ENCODE peak calls at places on chromosomes 16 and 17, in ten cellular contexts. One of them, this sample, is unnamed.

GRCh38 chr17:78391051-78391431 is 12.6 kb downstream of the PGS1 start:
- DNase-seq in fibroblast of mammary gland: no peak
- DNase-seq in left ventricle myocardium superior: peak
- DNase-seq in EH: no peak
- DNase-seq in RWPE2: no peak
- DNase-seq in ACHN: no peak
- DNase-seq in left cardiac atrium: no peak
- DNase-seq in kidney tubule cell: no peak
- DNase-seq in stimulated activated CD4-positive, alpha-beta T cell treated with anti-CD3 and anti-CD28 coated beads, Interleukin-12 subunit alpha, Interleukin-12 subunit beta, amount 100 ng/mL, for 24 hours: no peak
- DNase-seq in RWPE1: no peak
- DNase-seq in this sample: no peak

GRCh38 chr16:55465077-55465896 is 13.7 kb upstream of the MMP2 start:
- DNase-seq in fibroblast of mammary gland: peak
- DNase-seq in left ventricle myocardium superior: peak
- DNase-seq in EH: peak
- DNase-seq in RWPE2: no peak
- DNase-seq in ACHN: peak
- DNase-seq in left cardiac atrium: peak
- DNase-seq in kidney tubule cell: peak
- DNase-seq in stimulated activated CD4-positive, alpha-beta T cell treated with anti-CD3 and anti-CD28 coated beads, Interleukin-12 subunit alpha, Interleukin-12 subunit beta, amount 100 ng/mL, for 24 hours: peak
- DNase-seq in RWPE1: peak
- DNase-seq in this sample: peak

GRCh38 chr16:28012031-28012445 is 51.5 kb downstream of the GSG1L start:
- DNase-seq in fibroblast of mammary gland: peak
- DNase-seq in left ventricle myocardium superior: no peak
- DNase-seq in EH: no peak
- DNase-seq in RWPE2: no peak
- DNase-seq in ACHN: no peak
- DNase-seq in left cardiac atrium: no peak
- DNase-seq in kidney tubule cell: no peak
- DNase-seq in stimulated activated CD4-positive, alpha-beta T cell treated with anti-CD3 and anti-CD28 coated beads, Interleukin-12 subunit alpha, Interleukin-12 subunit beta, amount 100 ng/mL, for 24 hours: no peak
- DNase-seq in RWPE1: no peak
- DNase-seq in this sample: peak

GRCh38 chr17:27586203-27586701 is 44.7 kb upstream of the LGALS9 start:
- DNase-seq in fibroblast of mammary gland: peak
- DNase-seq in left ventricle myocardium superior: no peak
- DNase-seq in EH: peak
- DNase-seq in RWPE2: no peak
- DNase-seq in ACHN: no peak
- DNase-seq in left cardiac atrium: no peak
- DNase-seq in kidney tubule cell: peak
- DNase-seq in stimulated activated CD4-positive, alpha-beta T cell treated with anti-CD3 and anti-CD28 coated beads, Interleukin-12 subunit alpha, Interleukin-12 subunit beta, amount 100 ng/mL, for 24 hours: no peak
- DNase-seq in RWPE1: no peak
- DNase-seq in this sample: peak

GRCh38 chr17:1022278-1023024 is 25.5 kb downstream of the TIMM22 start:
- DNase-seq in fibroblast of mammary gland: no peak
- DNase-seq in left ventricle myocardium superior: peak
- DNase-seq in EH: no peak
- DNase-seq in RWPE2: no peak
- DNase-seq in ACHN: no peak
- DNase-seq in left cardiac atrium: peak
- DNase-seq in kidney tubule cell: no peak
- DNase-seq in stimulated activated CD4-positive, alpha-beta T cell treated with anti-CD3 and anti-CD28 coated beads, Interleukin-12 subunit alpha, Interleukin-12 subunit beta, amount 100 ng/mL, for 24 hours: no peak
- DNase-seq in RWPE1: no peak
- DNase-seq in this sample: no peak

GRCh38 chr17:62892870-62893338 is 73.1 kb upstream of the TANC2 start:
- DNase-seq in fibroblast of mammary gland: peak
- DNase-seq in left ventricle myocardium superior: no peak
- DNase-seq in EH: peak
- DNase-seq in RWPE2: peak
- DNase-seq in ACHN: peak
- DNase-seq in left cardiac atrium: peak
- DNase-seq in kidney tubule cell: peak
- DNase-seq in stimulated activated CD4-positive, alpha-beta T cell treated with anti-CD3 and anti-CD28 coated beads, Interleukin-12 subunit alpha, Interleukin-12 subunit beta, amount 100 ng/mL, for 24 hours: no peak
- DNase-seq in RWPE1: peak
- DNase-seq in this sample: peak

GRCh38 chr17:67385122-67385988 is 8.3 kb downstream of the PITPNC1 start:
- DNase-seq in fibroblast of mammary gland: no peak
- DNase-seq in left ventricle myocardium superior: no peak
- DNase-seq in EH: no peak
- DNase-seq in RWPE2: no peak
- DNase-seq in ACHN: no peak
- DNase-seq in left cardiac atrium: no peak
- DNase-seq in kidney tubule cell: no peak
- DNase-seq in stimulated activated CD4-positive, alpha-beta T cell treated with anti-CD3 and anti-CD28 coated beads, Interleukin-12 subunit alpha, Interleukin-12 subunit beta, amount 100 ng/mL, for 24 hours: no peak
- DNase-seq in RWPE1: no peak
- DNase-seq in this sample: no peak

GRCh38 chr16:78641463-78641862 is 542.0 kb downstream of the WWOX start:
- DNase-seq in fibroblast of mammary gland: no peak
- DNase-seq in left ventricle myocardium superior: no peak
- DNase-seq in EH: no peak
- DNase-seq in RWPE2: no peak
- DNase-seq in ACHN: no peak
- DNase-seq in left cardiac atrium: no peak
- DNase-seq in kidney tubule cell: no peak
- DNase-seq in stimulated activated CD4-positive, alpha-beta T cell treated with anti-CD3 and anti-CD28 coated beads, Interleukin-12 subunit alpha, Interleukin-12 subunit beta, amount 100 ng/mL, for 24 hours: no peak
- DNase-seq in RWPE1: no peak
- DNase-seq in this sample: no peak

GRCh38 chr16:19601083-19601976 is 45.8 kb downstream of the VPS35L start:
- DNase-seq in fibroblast of mammary gland: peak
- DNase-seq in left ventricle myocardium superior: no peak
- DNase-seq in EH: peak
- DNase-seq in RWPE2: no peak
- DNase-seq in ACHN: peak
- DNase-seq in left cardiac atrium: no peak
- DNase-seq in kidney tubule cell: peak
- DNase-seq in stimulated activated CD4-positive, alpha-beta T cell treated with anti-CD3 and anti-CD28 coated beads, Interleukin-12 subunit alpha, Interleukin-12 subunit beta, amount 100 ng/mL, for 24 hours: no peak
- DNase-seq in RWPE1: peak
- DNase-seq in this sample: peak

GRCh38 chr16:64311241-64311640 is 810.6 kb downstream of the CDH11 start:
- DNase-seq in fibroblast of mammary gland: peak
- DNase-seq in left ventricle myocardium superior: no peak
- DNase-seq in EH: peak
- DNase-seq in RWPE2: no peak
- DNase-seq in ACHN: peak
- DNase-seq in left cardiac atrium: no peak
- DNase-seq in kidney tubule cell: peak
- DNase-seq in stimulated activated CD4-positive, alpha-beta T cell treated with anti-CD3 and anti-CD28 coated beads, Interleukin-12 subunit alpha, Interleukin-12 subunit beta, amount 100 ng/mL, for 24 hours: no peak
- DNase-seq in RWPE1: no peak
- DNase-seq in this sample: peak

GRCh38 chr16:56862776-56863175 is 2.2 kb upstream of the SLC12A3 start:
- DNase-seq in fibroblast of mammary gland: no peak
- DNase-seq in left ventricle myocardium superior: no peak
- DNase-seq in EH: no peak
- DNase-seq in RWPE2: no peak
- DNase-seq in ACHN: no peak
- DNase-seq in left cardiac atrium: no peak
- DNase-seq in kidney tubule cell: no peak
- DNase-seq in stimulated activated CD4-positive, alpha-beta T cell treated with anti-CD3 and anti-CD28 coated beads, Interleukin-12 subunit alpha, Interleukin-12 subunit beta, amount 100 ng/mL, for 24 hours: no peak
- DNase-seq in RWPE1: no peak
- DNase-seq in this sample: no peak

GRCh38 chr16:66754819-66755218 is 3.4 kb upstream of the DYNC1LI2 start:
- DNase-seq in fibroblast of mammary gland: no peak
- DNase-seq in left ventricle myocardium superior: no peak
- DNase-seq in EH: no peak
- DNase-seq in RWPE2: no peak
- DNase-seq in ACHN: no peak
- DNase-seq in left cardiac atrium: no peak
- DNase-seq in kidney tubule cell: no peak
- DNase-seq in stimulated activated CD4-positive, alpha-beta T cell treated with anti-CD3 and anti-CD28 coated beads, Interleukin-12 subunit alpha, Interleukin-12 subunit beta, amount 100 ng/mL, for 24 hours: no peak
- DNase-seq in RWPE1: no peak
- DNase-seq in this sample: no peak

GRCh38 chr16:76668207-76668725 is 391.1 kb downstream of the CNTNAP4 start:
- DNase-seq in fibroblast of mammary gland: no peak
- DNase-seq in left ventricle myocardium superior: no peak
- DNase-seq in EH: no peak
- DNase-seq in RWPE2: no peak
- DNase-seq in ACHN: no peak
- DNase-seq in left cardiac atrium: no peak
- DNase-seq in kidney tubule cell: peak
- DNase-seq in stimulated activated CD4-positive, alpha-beta T cell treated with anti-CD3 and anti-CD28 coated beads, Interleukin-12 subunit alpha, Interleukin-12 subunit beta, amount 100 ng/mL, for 24 hours: no peak
- DNase-seq in RWPE1: no peak
- DNase-seq in this sample: no peak

GRCh38 chr16:22815863-22816262 is 1.9 kb downstream of the HS3ST2 start:
- DNase-seq in fibroblast of mammary gland: no peak
- DNase-seq in left ventricle myocardium superior: no peak
- DNase-seq in EH: no peak
- DNase-seq in RWPE2: no peak
- DNase-seq in ACHN: no peak
- DNase-seq in left cardiac atrium: no peak
- DNase-seq in kidney tubule cell: peak
- DNase-seq in stimulated activated CD4-positive, alpha-beta T cell treated with anti-CD3 and anti-CD28 coated beads, Interleukin-12 subunit alpha, Interleukin-12 subunit beta, amount 100 ng/mL, for 24 hours: no peak
- DNase-seq in RWPE1: no peak
- DNase-seq in this sample: no peak

GRCh38 chr16:17270111-17270510 is 200.6 kb downstream of the XYLT1 start:
- DNase-seq in fibroblast of mammary gland: no peak
- DNase-seq in left ventricle myocardium superior: no peak
- DNase-seq in EH: no peak
- DNase-seq in RWPE2: no peak
- DNase-seq in ACHN: no peak
- DNase-seq in left cardiac atrium: no peak
- DNase-seq in kidney tubule cell: no peak
- DNase-seq in stimulated activated CD4-positive, alpha-beta T cell treated with anti-CD3 and anti-CD28 coated beads, Interleukin-12 subunit alpha, Interleukin-12 subunit beta, amount 100 ng/mL, for 24 hours: no peak
- DNase-seq in RWPE1: no peak
- DNase-seq in this sample: no peak

GRCh38 chr17:31339906-31340661 is 18.7 kb upstream of the EVI2A start:
- DNase-seq in fibroblast of mammary gland: peak
- DNase-seq in left ventricle myocardium superior: no peak
- DNase-seq in EH: peak
- DNase-seq in RWPE2: no peak
- DNase-seq in ACHN: no peak
- DNase-seq in left cardiac atrium: no peak
- DNase-seq in kidney tubule cell: no peak
- DNase-seq in stimulated activated CD4-positive, alpha-beta T cell treated with anti-CD3 and anti-CD28 coated beads, Interleukin-12 subunit alpha, Interleukin-12 subunit beta, amount 100 ng/mL, for 24 hours: no peak
- DNase-seq in RWPE1: peak
- DNase-seq in this sample: peak

GRCh38 chr16:30028438-30029093 is 2.5 kb downstream of the TLCD3B start:
- DNase-seq in fibroblast of mammary gland: no peak
- DNase-seq in left ventricle myocardium superior: no peak
- DNase-seq in EH: peak
- DNase-seq in RWPE2: no peak
- DNase-seq in ACHN: peak
- DNase-seq in left cardiac atrium: no peak
- DNase-seq in kidney tubule cell: no peak
- DNase-seq in stimulated activated CD4-positive, alpha-beta T cell treated with anti-CD3 and anti-CD28 coated beads, Interleukin-12 subunit alpha, Interleukin-12 subunit beta, amount 100 ng/mL, for 24 hours: no peak
- DNase-seq in RWPE1: no peak
- DNase-seq in this sample: no peak

GRCh38 chr17:21502301-21502700 is 126.1 kb downstream of the KCNJ12 start:
- DNase-seq in fibroblast of mammary gland: no peak
- DNase-seq in left ventricle myocardium superior: no peak
- DNase-seq in EH: no peak
- DNase-seq in RWPE2: no peak
- DNase-seq in ACHN: no peak
- DNase-seq in left cardiac atrium: no peak
- DNase-seq in kidney tubule cell: no peak
- DNase-seq in stimulated activated CD4-positive, alpha-beta T cell treated with anti-CD3 and anti-CD28 coated beads, Interleukin-12 subunit alpha, Interleukin-12 subunit beta, amount 100 ng/mL, for 24 hours: no peak
- DNase-seq in RWPE1: no peak
- DNase-seq in this sample: no peak

GRCh38 chr17:49471089-49471683 is 23.9 kb upstream of the NGFR start:
- DNase-seq in fibroblast of mammary gland: no peak
- DNase-seq in left ventricle myocardium superior: peak
- DNase-seq in EH: peak
- DNase-seq in RWPE2: no peak
- DNase-seq in ACHN: no peak
- DNase-seq in left cardiac atrium: peak
- DNase-seq in kidney tubule cell: no peak
- DNase-seq in stimulated activated CD4-positive, alpha-beta T cell treated with anti-CD3 and anti-CD28 coated beads, Interleukin-12 subunit alpha, Interleukin-12 subunit beta, amount 100 ng/mL, for 24 hours: no peak
- DNase-seq in RWPE1: no peak
- DNase-seq in this sample: no peak

GRCh38 chr17:350706-351435 is 1.7 kb downstream of the RPH3AL start:
- DNase-seq in fibroblast of mammary gland: peak
- DNase-seq in left ventricle myocardium superior: peak
- DNase-seq in EH: peak
- DNase-seq in RWPE2: no peak
- DNase-seq in ACHN: peak
- DNase-seq in left cardiac atrium: peak
- DNase-seq in kidney tubule cell: peak
- DNase-seq in stimulated activated CD4-positive, alpha-beta T cell treated with anti-CD3 and anti-CD28 coated beads, Interleukin-12 subunit alpha, Interleukin-12 subunit beta, amount 100 ng/mL, for 24 hours: no peak
- DNase-seq in RWPE1: peak
- DNase-seq in this sample: peak

GRCh38 chr17:35254107-35254802 is 11.4 kb downstream of the SLFN5 start:
- DNase-seq in fibroblast of mammary gland: peak
- DNase-seq in left ventricle myocardium superior: no peak
- DNase-seq in EH: peak
- DNase-seq in RWPE2: no peak
- DNase-seq in ACHN: peak
- DNase-seq in left cardiac atrium: peak
- DNase-seq in kidney tubule cell: peak
- DNase-seq in stimulated activated CD4-positive, alpha-beta T cell treated with anti-CD3 and anti-CD28 coated beads, Interleukin-12 subunit alpha, Interleukin-12 subunit beta, amount 100 ng/mL, for 24 hours: no peak
- DNase-seq in RWPE1: peak
- DNase-seq in this sample: peak